ENCODE peak calls at places on chromosomes 16 and 17, in nine cellular contexts. A, X, W, M, D, Q, E, Z and G are unnamed samples. For H3K36me3, the result is how much of the 10 kb centered on the place peaks cover.

GRCh38 chr17:45863857-45864654 is 19.4 kb downstream of the SPPL2C start:
- DNase-seq in A (no peak), X (no peak), W (no peak), M (no peak), D (no peak), Q (no peak), E (no peak), Z (no peak), G (no peak)

GRCh38 chr17:2302740-2303277 is 776 bp downstream of the SMG6 start:
- DNase-seq in A (no peak), X (no peak), W (peak), M (peak), D (no peak), Q (no peak), E (no peak), Z (no peak), G (no peak)

GRCh38 chr17:36911007-36911406 is 26.3 kb upstream of the LHX1 start:
- DNase-seq in A (no peak), X (no peak), W (no peak), M (no peak), D (no peak), Q (no peak), E (no peak), Z (no peak), G (no peak)

GRCh38 chr17:60524463-60525346 is 1.3 kb downstream of the APPBP2 start:
- DNase-seq in A (no peak), X (no peak), W (peak), M (peak), D (no peak), Q (no peak), E (no peak), Z (no peak), G (no peak)

GRCh38 chr17:72850410-72850809 is 242.1 kb downstream of the SLC39A11 start:
- DNase-seq in A (no peak), X (no peak), W (no peak), M (no peak), D (no peak), Q (peak), E (no peak), Z (no peak), G (no peak)

GRCh38 chr17:28118362-28118761 is 75.9 kb downstream of the NLK start:
- DNase-seq in A (no peak), X (no peak), W (no peak), M (no peak), D (no peak), Q (no peak), E (no peak), Z (no peak), G (no peak)

GRCh38 chr16:1481906-1482835 is 6.6 kb downstream of the PTX4 start:
- DNase-seq in A (no peak), X (no peak), W (no peak), M (no peak), D (no peak), Q (no peak), E (no peak), Z (peak), G (no peak)

GRCh38 chr17:1275962-1276736 is 3.3 kb upstream of the TRARG1 start:
- DNase-seq in A (no peak), X (peak), W (peak), M (peak), D (peak), Q (no peak), E (no peak), Z (peak), G (peak)

GRCh38 chr17:6901086-6901485 is 69.6 kb upstream of the TEKT1 start:
- DNase-seq in A (no peak), X (no peak), W (no peak), M (no peak), D (no peak), Q (no peak), E (no peak), Z (no peak), G (no peak)

DNA sequence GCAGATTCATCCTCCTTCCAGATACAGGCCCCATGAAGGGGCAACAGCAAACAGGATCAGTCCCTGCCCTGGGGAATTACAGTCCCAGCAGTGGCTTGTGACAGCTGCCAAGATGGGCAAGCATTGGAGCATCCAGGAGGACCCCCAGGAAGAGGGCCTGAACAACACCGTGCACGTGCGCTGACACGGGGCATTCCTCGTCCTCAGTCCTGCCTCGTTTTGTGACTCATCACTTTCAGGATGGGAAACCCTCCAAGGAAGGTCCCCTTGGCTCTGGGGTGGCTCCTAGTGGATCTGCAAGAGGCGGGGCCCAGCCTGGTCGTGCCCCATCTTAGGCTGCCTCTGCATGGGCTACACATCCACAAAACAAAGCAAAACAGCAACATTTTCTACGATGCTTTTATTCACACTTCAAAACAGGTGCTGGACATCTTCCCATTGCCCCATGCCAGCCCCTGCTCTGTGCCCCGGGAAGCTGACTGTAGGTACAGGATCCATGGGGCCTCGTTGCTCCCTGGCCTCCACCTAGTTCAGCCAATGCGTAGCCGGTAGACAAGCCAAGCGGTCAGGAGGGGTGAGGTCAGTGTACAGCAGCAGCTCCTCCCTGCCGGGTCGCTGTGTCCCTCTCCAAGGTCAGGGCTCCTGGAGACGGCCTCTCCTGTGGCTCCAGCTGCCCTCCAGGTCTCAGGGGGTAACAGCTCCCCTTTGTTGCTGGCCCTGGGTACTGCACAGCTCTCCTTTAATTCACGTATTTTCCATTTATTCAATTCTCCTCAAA is 32.3 kb downstream of the ACTG1 start:
- DNase-seq in A (no peak), X (no peak), W (no peak), M (peak), D (no peak), Q (no peak), E (no peak), Z (no peak), G (no peak)
- TF ChIP-seq CTCF in A (no peak), X (no peak), W (no peak), M (no peak), D (no peak), Q (peak), E (no peak), Z (no peak), G (peak)

GRCh38 chr16:15606521-15607220 is 36.3 kb downstream of the MARF1 start:
- DNase-seq in A (no peak), X (no peak), W (no peak), M (no peak), D (no peak), Q (no peak), E (no peak), Z (no peak), G (no peak)
- H3K36me3 ChIP-seq in A (under half), X (under half), W (half or more), M (half or more), D (under half), Q (under half), E (half or more), Z (under half), G (half or more)

DNA sequence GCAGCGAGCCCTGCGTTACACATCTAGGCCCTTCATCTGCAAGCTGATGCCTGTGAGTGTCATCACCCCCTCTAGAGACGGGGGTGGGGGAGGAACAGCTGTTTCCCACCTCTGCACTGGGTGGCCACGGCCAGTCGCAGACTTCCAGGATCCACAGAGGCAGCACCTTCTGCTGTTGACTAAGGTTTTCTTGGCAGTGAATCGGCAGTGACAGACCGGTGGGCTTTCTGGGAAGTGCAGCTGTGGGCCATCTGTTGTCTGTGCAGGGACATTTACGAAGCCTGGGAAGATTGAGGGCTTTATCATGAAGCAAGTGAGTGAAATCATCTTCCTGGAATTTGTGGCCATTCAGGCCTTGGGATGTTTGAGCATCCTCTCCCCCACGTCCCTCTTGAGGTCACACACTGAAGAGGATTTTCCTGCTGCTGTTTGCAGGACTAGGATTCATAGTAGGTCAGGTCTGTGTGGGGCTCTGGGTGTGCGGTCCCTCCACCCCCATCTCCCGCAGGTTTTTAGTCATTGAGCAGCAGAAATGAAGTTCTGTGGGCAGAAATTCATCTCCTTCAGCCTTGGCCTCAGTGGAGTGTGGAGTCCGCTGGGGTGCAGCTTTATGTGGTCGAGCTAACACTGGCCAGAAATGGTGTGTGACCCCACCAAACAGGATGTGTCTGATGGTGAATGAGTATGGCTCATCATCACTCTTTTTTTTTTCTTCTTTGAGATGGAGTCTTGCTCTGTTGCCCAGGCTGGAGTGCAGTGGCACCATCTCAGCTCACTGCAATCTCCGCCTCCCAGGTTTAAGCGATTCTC is 12.0 kb downstream of the PGS1 start:
- DNase-seq in A (no peak), X (peak), W (peak), M (peak), D (peak), Q (peak), E (no peak), Z (no peak), G (peak)
- TF ChIP-seq CTCF in A (no peak), X (no peak), W (peak), M (peak), D (peak), Q (peak), E (no peak), Z (no peak), G (no peak)

GRCh38 chr16:58614860-58615259 is 14.8 kb downstream of the CNOT1 start:
- DNase-seq in A (no peak), X (no peak), W (no peak), M (no peak), D (no peak), Q (no peak), E (no peak), Z (no peak), G (no peak)
- H3K36me3 ChIP-seq in A (under half), X (under half), W (half or more), M (under half), D (under half), Q (under half), E (under half), Z (under half), G (half or more)

GRCh38 chr17:4035081-4035680 is 70.9 kb upstream of the ATP2A3 start:
- DNase-seq in A (no peak), X (no peak), W (no peak), M (no peak), D (no peak), Q (no peak), E (no peak), Z (no peak), G (no peak)
- TF ChIP-seq CTCF in A (peak), X (no peak), W (peak), M (no peak), D (no peak), Q (no peak), E (no peak), Z (no peak), G (no peak)